ENCODE peak calls at places on chromosomes 4 and X, in five cellular contexts. S, C, Y, Q and O are unnamed samples. For H3K4me1, the result is how much of the 10 kb centered on the place peaks cover.

GRCh38 chr4:784401-785331 is 41.3 kb downstream of the CPLX1 start:
- DNase-seq in S (no peak), Y (no peak), Q (no peak), C (no peak), O (no peak)

GRCh38 chrX:57367649-57368048 is 81.1 kb downstream of the FAAH2 start:
- DNase-seq in Y (peak), S (no peak), C (no peak), Q (no peak), O (no peak)

GRCh38 chr4:8267077-8267476 is 2.5 kb upstream of the HTRA3 start:
- DNase-seq in Q (peak), C (peak), Y (peak), S (peak), O (peak)

GRCh38 chr4:33369366-33369899 is 2649.3 kb downstream of the PCDH7 start:
- DNase-seq in C (no peak), S (no peak), Q (no peak), Y (peak), O (no peak)

GRCh38 chr4:75512336-75513211 is 1.6 kb downstream of the RCHY1 start:
- DNase-seq in S (peak), Y (no peak), C (peak), Q (no peak), O (peak)

GRCh38 chr4:148203056-148203898 is 238.9 kb downstream of the NR3C2 start:
- DNase-seq in S (no peak), Q (no peak), Y (peak), C (peak), O (no peak)

GRCh38 chr4:168587326-168588125 is 90.7 kb downstream of the PALLD start:
- DNase-seq in S (no peak), Y (peak), C (no peak), Q (no peak), O (no peak)

GRCh38 chr4:172357006-172357405 is 543.8 kb downstream of the GALNTL6 start:
- DNase-seq in S (no peak), Y (no peak), C (no peak), Q (no peak), O (no peak)

GRCh38 chrX:129478516-129478915 is 44.8 kb downstream of the SMARCA1 start:
- DNase-seq in S (no peak), C (no peak), Y (no peak), Q (no peak), O (no peak)

GRCh38 chrX:135393046-135393445 is 28.7 kb upstream of the SMIM10L2A start:
- DNase-seq in Q (no peak), Y (no peak), S (no peak), C (no peak), O (no peak)

GRCh38 chrX:71178908-71179307 is 34.3 kb downstream of the NLGN3 start:
- DNase-seq in Y (peak), Q (peak), C (peak), S (peak), O (peak)

GRCh38 chrX:15749642-15750610 is 11.9 kb downstream of the CA5B start:
- DNase-seq in Q (no peak), S (peak), Y (no peak), C (no peak), O (peak)

GRCh38 chr4:72467633-72468032 is 101.4 kb downstream of the ADAMTS3 start:
- DNase-seq in Q (no peak), C (no peak), S (no peak), Y (no peak), O (no peak)

GRCh38 chr4:1872918-1873269 is 1.7 kb downstream of the NSD2 start:
- DNase-seq in C (no peak), Q (no peak), Y (no peak), S (peak), O (peak)

GRCh38 chrX:49266536-49267445 is 2.3 kb upstream of the FOXP3 start:
- DNase-seq in Q (no peak), Y (no peak), C (no peak), S (no peak), O (no peak)

GRCh38 chrX:29295987-29296680 is 708.9 kb downstream of the IL1RAPL1 start:
- DNase-seq in C (no peak), S (no peak), Q (no peak), Y (no peak), O (no peak)

DNA sequence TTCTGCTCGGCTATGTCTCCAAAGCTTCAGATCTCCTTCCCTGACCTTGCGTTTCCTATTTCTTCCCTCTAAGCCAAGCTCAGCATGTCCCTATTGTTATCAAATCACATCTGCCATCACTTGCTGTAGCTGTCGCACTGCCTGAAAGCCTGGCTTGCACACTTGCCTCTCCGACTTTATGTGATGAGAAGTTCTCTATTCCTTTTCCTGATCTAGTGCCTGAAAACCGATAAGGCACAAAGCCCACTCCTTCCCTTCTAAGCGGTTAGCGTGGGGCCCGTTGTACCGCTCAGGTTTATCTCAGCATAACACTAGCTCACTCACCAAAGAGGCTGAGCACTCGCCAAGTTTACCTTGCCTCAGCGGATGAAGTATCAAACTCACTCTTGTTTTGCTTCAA is 816 bp downstream of the NMU start:
- DNase-seq in C (peak), Q (peak), Y (no peak), S (no peak), O (no peak)
- H3K4me3 ChIP-seq in C (peak), Q (peak), Y (peak), S (peak), O (no peak)

DNA sequence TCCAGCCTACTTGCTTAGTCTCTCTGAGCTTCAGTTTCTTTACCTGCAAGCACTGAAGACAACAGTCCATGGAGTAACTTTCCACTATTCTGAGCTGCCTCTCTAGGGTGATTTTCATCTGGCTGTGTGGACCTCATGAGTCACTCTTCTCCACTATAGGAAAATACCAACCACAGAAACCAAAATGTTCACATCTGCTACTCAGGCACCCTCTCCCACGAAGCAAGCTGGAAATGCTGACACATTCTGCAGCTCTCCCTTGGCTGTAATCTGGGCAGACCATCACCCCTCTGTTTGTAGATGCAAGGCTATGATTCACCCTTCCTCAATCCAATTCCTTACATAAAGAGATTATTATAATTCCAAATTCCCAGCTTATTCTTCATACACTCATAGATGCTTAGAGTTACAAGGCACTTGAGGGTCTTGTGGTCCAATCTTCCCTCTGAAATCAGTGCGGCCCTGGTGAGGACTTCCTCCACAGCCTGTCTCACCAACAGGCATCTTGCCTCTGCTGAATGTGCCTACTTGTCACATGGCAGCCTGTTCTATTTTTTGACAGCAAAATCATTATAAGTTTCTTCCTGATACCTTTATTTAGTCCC is 97.0 kb upstream of the LNX1 start:
- DNase-seq in Y (peak), C (no peak), Q (peak), S (peak), O (no peak)
- TF ChIP-seq EZH2phosphoT487 in Y (no peak), C (no peak), Q (no peak), S (no peak), O (no peak)

DNA sequence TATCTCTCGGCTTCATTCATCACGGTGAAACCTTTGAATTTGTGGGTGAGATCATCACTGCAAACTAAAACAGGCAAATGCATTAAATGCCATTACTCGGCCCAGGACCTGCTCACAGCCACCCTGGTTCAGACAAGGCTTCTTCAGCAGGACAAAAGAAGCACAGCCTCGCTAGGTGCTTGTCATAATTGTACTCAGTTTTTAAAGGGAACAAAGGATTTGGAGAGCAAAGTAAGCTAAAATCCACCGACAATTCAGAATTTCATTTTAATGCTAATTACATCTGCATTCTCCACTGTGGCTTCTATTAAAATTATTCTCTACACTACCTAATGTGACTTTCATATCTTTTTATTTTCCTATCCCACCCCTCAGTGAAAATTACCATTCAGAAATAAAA is 57.0 kb downstream of the PCYT1B start:
- DNase-seq in Y (no peak), S (no peak), Q (no peak), C (no peak), O (no peak)
- H3K4me1 ChIP-seq in Y (under half), S (under half), Q (under half), C (under half), O (under half)

GRCh38 chr4:183599690-183600089 is 59.3 kb downstream of the RWDD4 start:
- DNase-seq in S (peak), Q (no peak), Y (no peak), C (no peak), O (peak)
- H3K4me3 ChIP-seq in S (no peak), Q (no peak), Y (no peak), C (no peak), O (no peak)

GRCh38 chr4:100935090-100935489 is 412.2 kb downstream of the PPP3CA start:
- DNase-seq in S (peak), Q (peak), Y (no peak), C (no peak), O (peak)

GRCh38 chr4:100926039-100926717 is 408.4 kb upstream of the EMCN start:
- DNase-seq in C (no peak), S (no peak), Y (no peak), Q (no peak), O (no peak)

GRCh38 chr4:100933628-100934027 is 413.7 kb downstream of the PPP3CA start:
- DNase-seq in Y (peak), C (no peak), Q (no peak), S (no peak), O (no peak)

GRCh38 chr4:100929135-100929534 is 411.3 kb upstream of the EMCN start:
- DNase-seq in Q (no peak), S (no peak), Y (no peak), C (no peak), O (no peak)

DNA sequence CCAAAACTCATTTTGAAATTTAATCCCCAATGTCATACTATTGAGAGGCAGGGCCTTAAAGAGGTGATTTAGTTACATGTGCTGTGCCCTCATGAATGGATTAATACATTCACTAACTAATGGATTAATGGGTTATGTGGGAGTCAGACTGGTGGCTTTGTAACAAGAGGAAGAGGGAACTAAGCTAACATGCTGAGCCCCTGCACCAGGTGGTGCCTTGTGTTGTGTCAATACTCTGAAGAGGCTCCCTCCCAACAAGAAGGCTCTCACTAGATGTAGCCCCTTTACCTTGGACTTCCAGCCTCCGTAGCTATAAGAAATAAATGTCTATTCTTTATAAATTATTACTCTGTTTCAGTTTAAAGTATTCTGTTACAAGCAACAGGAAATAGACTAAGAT is 411.9 kb upstream of the EMCN start:
- DNase-seq in Y (no peak), S (no peak), C (peak), Q (no peak), O (no peak)
- TF ChIP-seq EZH2phosphoT487 in Y (no peak), S (no peak), C (no peak), Q (no peak), O (no peak)

DNA sequence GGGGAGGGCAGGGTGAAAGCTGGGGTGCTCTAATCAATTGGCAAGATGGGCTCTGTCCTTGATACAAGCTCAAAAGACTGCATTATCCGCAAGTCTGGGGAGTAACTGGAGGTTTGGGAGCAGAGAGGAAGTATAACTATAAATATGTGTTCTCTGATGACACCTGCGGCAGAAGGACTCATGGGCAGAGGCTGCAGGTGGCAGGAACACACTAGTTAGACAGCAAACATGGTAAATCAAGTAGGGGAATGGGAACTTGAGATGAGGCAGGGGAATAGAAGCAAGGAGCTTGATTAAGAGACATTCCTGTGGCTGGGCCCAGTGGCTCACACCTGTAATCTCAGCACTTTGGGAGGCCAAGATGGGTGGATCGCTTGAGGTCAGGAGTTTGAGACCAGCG is 30.3 kb downstream of the SH3KBP1 start:
- DNase-seq in Q (no peak), Y (no peak), C (no peak), S (peak), O (peak)
- H3K4me1 ChIP-seq in Q (under half), Y (under half), C (under half), S (under half), O (half or more)

GRCh38 chrX:1205681-1206611 is 6.5 kb downstream of the CRLF2 start:
- DNase-seq in Y (peak), C (peak), Q (peak), S (peak), O (peak)
- H3K4me3 ChIP-seq in Y (peak), C (peak), Q (no peak), S (peak), O (peak)

GRCh38 chr4:25174674-25175073 is 14.4 kb upstream of the SEPSECS start:
- DNase-seq in Q (no peak), C (no peak), Y (no peak), S (no peak), O (no peak)
- TF ChIP-seq EZH2phosphoT487 in Q (no peak), C (no peak), Y (no peak), S (no peak), O (no peak)

GRCh38 chr4:145103496-145103895 is 5.4 kb downstream of the ABCE1 start:
- DNase-seq in S (no peak), C (no peak), Q (no peak), Y (no peak), O (no peak)

GRCh38 chr4:145099653-145100052 is 1.5 kb downstream of the ABCE1 start:
- DNase-seq in Y (no peak), C (no peak), Q (no peak), S (peak), O (peak)

GRCh38 chr4:145102619-145103018 is 4.5 kb downstream of the ABCE1 start:
- DNase-seq in Q (no peak), C (no peak), Y (no peak), S (no peak), O (no peak)

GRCh38 chr4:145098675-145099037 is 545 bp downstream of the ABCE1 start:
- DNase-seq in S (peak), Y (peak), C (no peak), Q (peak), O (no peak)

DNA sequence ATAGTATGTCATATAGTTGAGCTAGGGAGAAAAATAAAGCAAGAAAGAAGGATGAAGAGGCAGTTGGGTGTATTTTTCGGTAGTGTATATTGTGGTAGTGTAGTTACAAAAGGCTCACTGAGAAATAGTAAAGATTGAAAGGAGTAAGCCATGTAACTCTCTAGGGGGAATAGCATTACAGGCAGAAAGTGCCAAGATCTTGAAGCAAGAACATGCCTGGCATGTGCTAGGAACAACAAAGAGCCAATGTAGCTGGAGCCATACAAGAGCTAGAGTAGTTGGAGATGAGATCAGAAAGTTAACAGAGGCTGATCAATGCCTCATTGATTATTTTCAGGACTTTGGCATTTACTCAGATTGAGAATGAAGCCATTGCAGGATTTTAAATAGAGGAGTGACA is 3.0 kb downstream of the ABCE1 start:
- DNase-seq in S (no peak), C (no peak), Q (no peak), Y (no peak), O (no peak)
- H3K4me1 ChIP-seq in S (under half), C (under half), Q (under half), Y (under half), O (under half)